ENCODE peak calls at places on chromosomes 16 and 17, in ten cellular contexts. Z is SK-N-SH, W is suprapubic skin, T is prostate gland, K is Panc1, M is transverse colon, C is GM12878, U is GM23338, H is sigmoid colon, Q is HCT116. X is an unnamed sample.
A peak's percentile ranks its signal among the peaks of the same experiment; 100 is the strongest.

GRCh38 chr16:83675136-83675535 is 132.6 kb upstream of the HSBP1 start:
- DNase-seq in Z (no peak), W (peak; percentile 67), T (no peak), K (no peak), M (no peak), C (no peak), U (peak; percentile 7), H (no peak), Q (no peak), X (no peak)

GRCh38 chr16:69217433-69217832 is 30.5 kb downstream of the SNTB2 start:
- DNase-seq in Z (no peak), W (no peak), T (no peak), K (peak; percentile 15), M (no peak), C (no peak), U (no peak), H (no peak), Q (no peak), X (no peak)

GRCh38 chr17:80847506-80848230 is 144.0 kb upstream of the CHMP6 start:
- DNase-seq in Z (no peak), W (no peak), T (no peak), K (no peak), M (peak; percentile 75), C (no peak), U (no peak), H (peak; percentile 39), Q (no peak), X (no peak)

GRCh38 chr17:6420173-6420641 is 14.7 kb downstream of the AIPL1 start:
- DNase-seq in Z (no peak), W (no peak), T (no peak), K (no peak), M (no peak), C (no peak), U (peak; percentile 75), H (no peak), Q (no peak), X (no peak)

GRCh38 chr16:19137201-19137601 is 23.4 kb downstream of the ITPRIPL2 start:
- DNase-seq in Z (no peak), W (no peak), T (peak; percentile 75), K (no peak), M (no peak), C (no peak), U (no peak), H (no peak), Q (no peak), X (peak; percentile 46)

GRCh38 chr16:180101-180920 is at the start of gene HBQ1:
- DNase-seq in Z (peak; percentile 97), W (no peak), T (no peak), K (no peak), M (no peak), C (no peak), U (peak; percentile 71), H (no peak), Q (no peak), X (no peak)

GRCh38 chr17:7558544-7559306 is at the start of gene TNFSF13:
- DNase-seq in Z (peak; percentile 49), W (no peak), T (peak; percentile 42), K (no peak), M (peak; percentile 75), C (no peak), U (no peak), H (peak; percentile 87), Q (no peak), X (no peak)

GRCh38 chr17:39979021-39979660 is 1.5 kb upstream of the PSMD3 start:
- DNase-seq in Z (no peak), W (no peak), T (no peak), K (no peak), M (no peak), C (no peak), U (no peak), H (no peak), Q (no peak), X (no peak)

GRCh38 chr16:31344712-31345111 is 10.3 kb upstream of the ITGAX start:
- DNase-seq in Z (no peak), W (peak; percentile 61), T (no peak), K (no peak), M (no peak), C (peak; percentile 62), U (no peak), H (no peak), Q (no peak), X (no peak)

GRCh38 chr16:22814330-22815105 is 556 bp downstream of the HS3ST2 start:
- DNase-seq in Z (peak; percentile 56), W (peak; percentile 80), T (no peak), K (no peak), M (no peak), C (no peak), U (peak; percentile 76), H (no peak), Q (no peak), X (no peak)

GRCh38 chr17:45019177-45019711 is 32.2 kb downstream of the DCAKD start:
- DNase-seq in Z (peak; percentile 91), W (no peak), T (no peak), K (no peak), M (peak; percentile 51), C (no peak), U (peak; percentile 52), H (peak; percentile 73), Q (no peak), X (no peak)
- TF ChIP-seq CTCF in Z (peak; percentile 45), W (peak; percentile 59), T (no peak), K (peak; percentile 82), M (peak; percentile 19), C (peak; percentile 35), U (peak; percentile 37), H (no peak), Q (peak; percentile 2), X (no peak)

GRCh38 chr17:82242698-82242976 is 13.8 kb downstream of the SLC16A3 start:
- DNase-seq in Z (no peak), W (no peak), T (no peak), K (no peak), M (no peak), C (no peak), U (no peak), H (peak; percentile 69), Q (no peak), X (no peak)
- H3K4me1 ChIP-seq in Z (peaks cover 45% of the 10 kb centered on the region), W (peaks cover 89% of the 10 kb centered on the region), T (peaks cover 60% of the 10 kb centered on the region), K (peaks cover 89% of the 10 kb centered on the region), M (peaks cover 63% of the 10 kb centered on the region), C (peaks cover 24% of the 10 kb centered on the region), U (no peaks in the 10 kb centered on the region), H (peaks cover 86% of the 10 kb centered on the region), Q (peaks cover 68% of the 10 kb centered on the region), X (peaks cover 48% of the 10 kb centered on the region)

GRCh38 chr16:28210979-28211505 is 723 bp downstream of the XPO6 start:
- DNase-seq in Z (peak; percentile 83), W (peak; percentile 83), T (peak; percentile 27), K (no peak), M (peak; percentile 77), C (no peak), U (peak; percentile 58), H (peak; percentile 81), Q (no peak), X (peak; percentile 22)

GRCh38 chr16:28213396-28213795 is 1.6 kb upstream of the XPO6 start:
- DNase-seq in Z (no peak), W (no peak), T (no peak), K (no peak), M (no peak), C (no peak), U (no peak), H (no peak), Q (no peak), X (no peak)

GRCh38 chr16:28212532-28212873 is 738 bp upstream of the XPO6 start:
- DNase-seq in Z (no peak), W (no peak), T (no peak), K (no peak), M (no peak), C (no peak), U (no peak), H (no peak), Q (peak; percentile 15), X (no peak)

GRCh38 chr16:28210264-28210663 is 1.5 kb downstream of the XPO6 start:
- DNase-seq in Z (no peak), W (no peak), T (no peak), K (no peak), M (no peak), C (no peak), U (no peak), H (no peak), Q (no peak), X (no peak)

GRCh38 chr16:28211758-28212531 is at the start of gene XPO6:
- DNase-seq in Z (peak; percentile 99), W (peak; percentile 97), T (peak; percentile 96), K (peak; percentile 61), M (peak; percentile 98), C (no peak), U (peak; percentile 95), H (peak; percentile 97), Q (peak; percentile 80), X (peak; percentile 97)
- TF ChIP-seq POLR2AphosphoS5 in Z (peak; percentile 44), W (no peak), T (peak; percentile 96), K (peak; percentile 74), M (peak; percentile 73), C (no peak), U (peak; percentile 48), H (peak; percentile 53), Q (peak; percentile 84), X (peak; percentile 86)

GRCh38 chr17:43767053-43767712 is 8.6 kb upstream of the SOST start:
- DNase-seq in Z (no peak), W (peak; percentile 31), T (no peak), K (no peak), M (no peak), C (no peak), U (no peak), H (no peak), Q (no peak), X (no peak)

GRCh38 chr17:43768382-43768781 is 9.8 kb upstream of the SOST start:
- DNase-seq in Z (no peak), W (no peak), T (no peak), K (no peak), M (peak; percentile 59), C (no peak), U (no peak), H (peak; percentile 79), Q (no peak), X (no peak)

GRCh38 chr17:43767713-43768059 is 9.1 kb upstream of the SOST start:
- DNase-seq in Z (no peak), W (peak; percentile 74), T (no peak), K (no peak), M (no peak), C (no peak), U (no peak), H (no peak), Q (no peak), X (no peak)

GRCh38 chr17:43768943-43769342 is 9.8 kb downstream of the DUSP3 start:
- DNase-seq in Z (no peak), W (no peak), T (no peak), K (no peak), M (no peak), C (no peak), U (no peak), H (no peak), Q (no peak), X (no peak)

DNA sequence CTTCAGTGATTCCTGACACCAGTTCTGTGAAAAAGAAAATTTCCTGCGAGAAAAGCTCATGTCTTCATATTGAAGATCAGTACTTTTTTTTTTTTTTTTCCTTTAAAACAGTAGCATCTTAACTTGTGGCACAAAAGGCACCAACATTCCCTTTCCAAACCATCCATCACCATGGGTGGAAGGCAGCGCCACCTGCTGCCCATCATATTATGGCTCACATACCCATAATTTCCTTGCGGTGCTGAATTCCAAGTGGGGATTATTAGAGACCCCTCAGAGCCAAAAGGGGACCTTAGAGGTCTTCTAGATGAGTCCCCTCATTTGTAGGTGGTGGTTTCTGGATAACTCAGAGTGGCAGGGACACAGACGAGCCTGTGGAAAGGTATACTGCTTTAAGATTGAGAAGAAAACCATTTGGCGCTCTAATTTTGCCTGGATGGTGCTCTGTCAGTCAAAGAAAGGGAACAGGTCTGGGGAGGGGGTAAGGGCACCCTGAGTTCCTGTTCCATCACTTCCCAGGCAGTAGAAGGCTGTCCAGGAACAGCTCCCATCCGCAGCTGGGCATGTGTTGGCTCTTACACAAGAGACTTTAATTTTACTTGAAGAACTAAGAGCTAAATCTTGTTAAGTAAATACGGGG is 7.9 kb upstream of the SOST start:
- DNase-seq in Z (peak; percentile 74), W (peak; percentile 89), T (peak; percentile 44), K (no peak), M (peak; percentile 62), C (no peak), U (peak; percentile 93), H (peak; percentile 79), Q (peak; percentile 39), X (no peak)
- TF ChIP-seq CTCF in Z (peak; percentile 97), W (peak; percentile 87), T (peak; percentile 69), K (peak; percentile 86), M (peak; percentile 77), C (peak; percentile 79), U (peak; percentile 93), H (peak; percentile 46), Q (peak; percentile 56), X (peak; percentile 62)